ENCODE peak calls at places on chromosomes 11 and 22, in nine cellular contexts. D is breast epithelium, W is COLO829, R is upper lobe of left lung, N is IMR-90, Y is memory B cell, B is T-helper 17 cell, U is 8988T, A is ELR. F is an unnamed sample.

GRCh38 chr22:41289681-41290080 is 3.7 kb upstream of the RANGAP1 start:
- DNase-seq in N (no peak), R (no peak), Y (no peak), W (no peak), A (no peak), D (no peak), U (no peak), B (no peak), F (no peak)

GRCh38 chr11:128716231-128716630 is 22.4 kb downstream of the FLI1 start:
- DNase-seq in D (no peak), B (no peak), U (no peak), N (no peak), R (no peak), A (no peak), W (no peak), Y (no peak), F (no peak)

GRCh38 chr22:37062366-37062655 is 10.8 kb downstream of the KCTD17 start:
- DNase-seq in U (no peak), Y (no peak), N (no peak), B (no peak), W (no peak), D (no peak), R (no peak), A (no peak), F (no peak)

GRCh38 chr11:46295312-46295995 is 18.0 kb downstream of the CREB3L1 start:
- DNase-seq in A (peak), W (peak), Y (no peak), R (peak), U (no peak), N (peak), D (peak), B (peak), F (peak)

GRCh38 chr11:131938321-131938751 is 567.9 kb downstream of the NTM start:
- DNase-seq in W (no peak), A (no peak), N (no peak), R (peak), B (no peak), D (no peak), U (no peak), Y (no peak), F (no peak)

GRCh38 chr11:57778318-57779037 is 16.9 kb downstream of the CTNND1 start:
- DNase-seq in B (no peak), W (peak), D (peak), A (peak), Y (no peak), R (peak), N (peak), U (peak), F (peak)

GRCh38 chr11:7546324-7546791 is 32.6 kb downstream of the PPFIBP2 start:
- DNase-seq in R (no peak), D (no peak), W (no peak), A (no peak), Y (no peak), B (no peak), N (peak), U (no peak), F (no peak)

GRCh38 chr11:3796796-3797328 is 492 bp downstream of the NUP98 start:
- DNase-seq in W (no peak), Y (no peak), A (peak), D (peak), B (no peak), R (no peak), N (no peak), U (no peak), F (peak)

GRCh38 chr22:22959147-22959827 is 71.7 kb downstream of the IGLL5 start:
- DNase-seq in A (peak), Y (peak), N (peak), D (no peak), B (no peak), R (peak), W (peak), U (no peak), F (peak)